ENCODE peak calls at places on chromosomes 13 and 19, in seven cellular contexts. Z is amniotic stem cell; R is uterus; F is KBM-7; U is HAP-1; X is gastrocnemius medialis; A is activated CD4-positive, alpha-beta T cell treated with anti-CD3 and anti-CD28 coated beads, Interleukin-2, amount 10 ng/mL, durations not matched to agents 7 days and 5 days. B is an unnamed sample.

GRCh38 chr13:69817333-69817732 is 290.3 kb upstream of the ATXN8OS start:
- DNase-seq in A (no peak), X (no peak), R (no peak), U (no peak), F (no peak), Z (no peak), B (no peak)

GRCh38 chr19:3554254-3555083 is 2.9 kb downstream of the MFSD12 start:
- DNase-seq in X (no peak), A (peak), R (no peak), U (no peak), F (peak), Z (no peak), B (no peak)

GRCh38 chr19:45899253-45899652 is 3.2 kb downstream of the MYPOP start:
- DNase-seq in U (no peak), A (no peak), R (no peak), X (no peak), Z (no peak), F (no peak), B (no peak)

GRCh38 chr13:96996886-96997285 is 2.6 kb upstream of the OXGR1 start:
- DNase-seq in F (no peak), A (no peak), R (no peak), Z (no peak), X (no peak), U (no peak), B (no peak)

GRCh38 chr19:13277104-13277809 is 127.0 kb downstream of the IER2 start:
- DNase-seq in X (peak), R (peak), A (peak), U (peak), F (peak), Z (peak), B (peak)

GRCh38 chr13:33072282-33072681 is 56.1 kb downstream of the KL start:
- DNase-seq in X (no peak), R (no peak), U (no peak), Z (no peak), F (no peak), A (no peak), B (no peak)

GRCh38 chr13:73133536-73133935 is 74.7 kb downstream of the KLF5 start:
- DNase-seq in Z (no peak), A (no peak), X (no peak), F (no peak), U (no peak), R (no peak), B (no peak)

GRCh38 chr19:7789447-7789846 is 26.4 kb downstream of the CLEC4M start:
- DNase-seq in X (no peak), Z (no peak), F (no peak), A (no peak), R (no peak), U (no peak), B (no peak)